ENCODE peak calls at places on chromosomes 1 and 21, in eight cellular contexts. O is activated CD8-positive, alpha-beta memory T cell treated with anti-CD3 and anti-CD28 coated beads for 1 hour; C is uterus; E is astrocyte; N is D341Med; W is cardiac septum; L is substantia nigra; H is endodermal cell. Y is an unnamed sample.

GRCh38 chr1:86779308-86780191 is 75.2 kb downstream of the SH3GLB1 start:
- DNase-seq in O (no peak), C (no peak), E (peak; percentile 47), N (no peak), W (no peak), L (no peak), H (no peak), Y (no peak)

GRCh38 chr1:89754518-89754917 is 66.3 kb upstream of the LRRC8D start:
- DNase-seq in O (no peak), C (no peak), E (no peak), N (no peak), W (no peak), L (no peak), H (no peak), Y (peak; percentile 21)

GRCh38 chr1:64403331-64403730 is 66.6 kb upstream of the CACHD1 start:
- DNase-seq in O (no peak), C (no peak), E (peak; percentile 82), N (no peak), W (no peak), L (no peak), H (no peak), Y (peak; percentile 10)

GRCh38 chr21:44601596-44602473 is 1.4 kb downstream of the KRTAP10-7 start:
- DNase-seq in O (no peak), C (no peak), E (no peak), N (no peak), W (no peak), L (no peak), H (peak; percentile 40), Y (no peak)

GRCh38 chr21:41133896-41134522 is 34.0 kb upstream of the BACE2 start:
- DNase-seq in O (no peak), C (no peak), E (peak; percentile 31), N (no peak), W (no peak), L (no peak), H (peak; percentile 57), Y (peak; percentile 44)

GRCh38 chr21:42524341-42525227 is 10.9 kb downstream of the SLC37A1 start:
- DNase-seq in O (peak; percentile 34), C (peak; percentile 71), E (peak; percentile 56), N (no peak), W (no peak), L (no peak), H (peak; percentile 78), Y (no peak)

GRCh38 chr1:32902535-32902920 is 1.3 kb upstream of the TMEM54 start:
- DNase-seq in O (no peak), C (no peak), E (no peak), N (no peak), W (no peak), L (no peak), H (no peak), Y (no peak)

GRCh38 chr1:4601986-4602385 is 52.4 kb upstream of the AJAP1 start:
- DNase-seq in O (no peak), C (no peak), E (no peak), N (no peak), W (peak; percentile 27), L (no peak), H (peak; percentile 37), Y (no peak)

GRCh38 chr1:54791880-54792522 is 9.1 kb downstream of the TTC22 start:
- DNase-seq in O (no peak), C (no peak), E (no peak), N (peak; percentile 71), W (no peak), L (no peak), H (peak; percentile 92), Y (peak; percentile 65)

GRCh38 chr21:45818904-45819285 is 162.7 kb upstream of the COL6A1 start:
- DNase-seq in O (peak; percentile 39), C (no peak), E (peak; percentile 83), N (peak; percentile 24), W (no peak), L (no peak), H (no peak), Y (peak; percentile 85)

GRCh38 chr1:162456324-162456723 is 41.3 kb upstream of the UHMK1 start:
- DNase-seq in O (no peak), C (no peak), E (no peak), N (no peak), W (no peak), L (no peak), H (no peak), Y (no peak)

GRCh38 chr1:154777151-154777550 is 92.9 kb downstream of the KCNN3 start:
- DNase-seq in O (no peak), C (no peak), E (no peak), N (no peak), W (no peak), L (no peak), H (no peak), Y (peak; percentile 18)

GRCh38 chr1:101105877-101106276 is 80.3 kb upstream of the DPH5 start:
- DNase-seq in O (no peak), C (no peak), E (peak; percentile 65), N (no peak), W (no peak), L (no peak), H (no peak), Y (no peak)

GRCh38 chr1:113677250-113678158 is 81.8 kb downstream of the PHTF1 start:
- DNase-seq in O (no peak), C (no peak), E (peak; percentile 62), N (peak; percentile 52), W (no peak), L (no peak), H (no peak), Y (peak; percentile 62)

GRCh38 chr1:5497471-5497870 is 494.8 kb downstream of the NPHP4 start:
- DNase-seq in O (no peak), C (no peak), E (no peak), N (no peak), W (no peak), L (no peak), H (no peak), Y (no peak)

GRCh38 chr1:111843177-111843576 is 87.5 kb downstream of the DDX20 start:
- DNase-seq in O (no peak), C (no peak), E (no peak), N (no peak), W (peak; percentile 43), L (peak; percentile 16), H (no peak), Y (no peak)

GRCh38 chr1:40344597-40344996 is 27.5 kb upstream of the COL9A2 start:
- DNase-seq in O (no peak), C (no peak), E (peak; percentile 49), N (no peak), W (no peak), L (peak; percentile 16), H (no peak), Y (peak; percentile 1)

GRCh38 chr1:41835488-41835887 is 83.2 kb downstream of the HIVEP3 start:
- DNase-seq in O (no peak), C (no peak), E (no peak), N (no peak), W (peak; percentile 3), L (no peak), H (no peak), Y (no peak)

GRCh38 chr1:36256558-36257374 is 32.5 kb downstream of the THRAP3 start:
- DNase-seq in O (no peak), C (no peak), E (no peak), N (no peak), W (no peak), L (no peak), H (no peak), Y (peak; percentile 83)

GRCh38 chr1:77642196-77642595 is 40.3 kb downstream of the ZZZ3 start:
- DNase-seq in O (no peak), C (no peak), E (peak; percentile 45), N (no peak), W (no peak), L (no peak), H (no peak), Y (no peak)

GRCh38 chr1:59641861-59642260 is 172.9 kb upstream of the HOOK1 start:
- DNase-seq in O (no peak), C (no peak), E (peak; percentile 12), N (no peak), W (no peak), L (no peak), H (peak; percentile 58), Y (no peak)

GRCh38 chr1:240194120-240194519 is 102.4 kb downstream of the FMN2 start:
- DNase-seq in O (no peak), C (peak; percentile 29), E (peak; percentile 91), N (no peak), W (no peak), L (no peak), H (no peak), Y (no peak)

GRCh38 chr1:156677616-156678596 is 699 bp upstream of the NES start:
- DNase-seq in O (no peak), C (peak; percentile 80), E (peak; percentile 71), N (peak; percentile 85), W (no peak), L (peak; percentile 63), H (peak; percentile 87), Y (no peak)

GRCh38 chr1:113058861-113059441 is 14.0 kb upstream of the LRIG2 start:
- DNase-seq in O (no peak), C (no peak), E (no peak), N (peak; percentile 61), W (no peak), L (no peak), H (no peak), Y (peak; percentile 79)

GRCh38 chr1:25700626-25701025 is 84.0 kb downstream of the MAN1C1 start:
- DNase-seq in O (no peak), C (peak; percentile 35), E (no peak), N (no peak), W (no peak), L (no peak), H (peak; percentile 86), Y (no peak)

GRCh38 chr1:223140551-223140950 is 2.5 kb downstream of the TLR5 start:
- DNase-seq in O (no peak), C (no peak), E (no peak), N (no peak), W (no peak), L (no peak), H (no peak), Y (no peak)

GRCh38 chr1:5857508-5858090 is 134.6 kb downstream of the NPHP4 start:
- DNase-seq in O (no peak), C (no peak), E (no peak), N (no peak), W (no peak), L (no peak), H (no peak), Y (no peak)

GRCh38 chr1:220529530-220529920 is 1.6 kb downstream of the MARK1 start:
- DNase-seq in O (no peak), C (no peak), E (no peak), N (no peak), W (no peak), L (no peak), H (no peak), Y (no peak)

GRCh38 chr1:47471163-47471562 is 33.3 kb downstream of the FOXD2 start:
- DNase-seq in O (no peak), C (peak; percentile 78), E (no peak), N (no peak), W (no peak), L (no peak), H (no peak), Y (no peak)

Y was measured in renal cortical epithelial cell.